ENCODE peak calls at places on chromosomes 6 and 20, in six cellular contexts. One of them, this sample, is unnamed.

GRCh38 chr6:53134601-53135235 is 13.9 kb downstream of the GCM1 start:
- DNase-seq in fibroblast of pulmonary artery: no peak
- DNase-seq in ovary: no peak
- DNase-seq in activated T-helper 1 cell treated with anti-CD3 and anti-CD28 coated beads, Interleukin-2, amount 50 U/mL, for 16 hours: no peak
- DNase-seq in stimulated activated CD8-positive, alpha-beta memory T cell treated with anti-CD3 and anti-CD28 coated beads, Interleukin-15, amount 100 ng/mL, for 4 hours: no peak
- DNase-seq in fibroblast of the aortic adventitia: no peak
- DNase-seq in this sample: no peak

GRCh38 chr20:14979472-14979986 is 642.1 kb upstream of the FLRT3 start:
- DNase-seq in fibroblast of pulmonary artery: no peak
- DNase-seq in ovary: no peak
- DNase-seq in activated T-helper 1 cell treated with anti-CD3 and anti-CD28 coated beads, Interleukin-2, amount 50 U/mL, for 16 hours: no peak
- DNase-seq in fibroblast of the aortic adventitia: no peak
- DNase-seq in stimulated activated CD8-positive, alpha-beta memory T cell treated with anti-CD3 and anti-CD28 coated beads, Interleukin-15, amount 100 ng/mL, for 4 hours: no peak
- DNase-seq in this sample: no peak

GRCh38 chr6:153003294-153003645 is 761 bp upstream of the MTRF1L start:
- DNase-seq in fibroblast of pulmonary artery: no peak
- DNase-seq in fibroblast of the aortic adventitia: peak
- DNase-seq in stimulated activated CD8-positive, alpha-beta memory T cell treated with anti-CD3 and anti-CD28 coated beads, Interleukin-15, amount 100 ng/mL, for 4 hours: no peak
- DNase-seq in ovary: no peak
- DNase-seq in activated T-helper 1 cell treated with anti-CD3 and anti-CD28 coated beads, Interleukin-2, amount 50 U/mL, for 16 hours: no peak
- DNase-seq in this sample: no peak

GRCh38 chr6:85068221-85068620 is 303.8 kb upstream of the TBX18 start:
- DNase-seq in ovary: no peak
- DNase-seq in stimulated activated CD8-positive, alpha-beta memory T cell treated with anti-CD3 and anti-CD28 coated beads, Interleukin-15, amount 100 ng/mL, for 4 hours: no peak
- DNase-seq in fibroblast of pulmonary artery: no peak
- DNase-seq in fibroblast of the aortic adventitia: no peak
- DNase-seq in activated T-helper 1 cell treated with anti-CD3 and anti-CD28 coated beads, Interleukin-2, amount 50 U/mL, for 16 hours: no peak
- DNase-seq in this sample: no peak

GRCh38 chr6:16639689-16640480 is 121.4 kb downstream of the ATXN1 start:
- DNase-seq in stimulated activated CD8-positive, alpha-beta memory T cell treated with anti-CD3 and anti-CD28 coated beads, Interleukin-15, amount 100 ng/mL, for 4 hours: no peak
- DNase-seq in fibroblast of pulmonary artery: peak
- DNase-seq in ovary: no peak
- DNase-seq in activated T-helper 1 cell treated with anti-CD3 and anti-CD28 coated beads, Interleukin-2, amount 50 U/mL, for 16 hours: no peak
- DNase-seq in fibroblast of the aortic adventitia: peak
- DNase-seq in this sample: no peak

GRCh38 chr6:143592335-143592734 is 80.8 kb upstream of the FUCA2 start:
- DNase-seq in fibroblast of pulmonary artery: no peak
- DNase-seq in stimulated activated CD8-positive, alpha-beta memory T cell treated with anti-CD3 and anti-CD28 coated beads, Interleukin-15, amount 100 ng/mL, for 4 hours: no peak
- DNase-seq in activated T-helper 1 cell treated with anti-CD3 and anti-CD28 coated beads, Interleukin-2, amount 50 U/mL, for 16 hours: no peak
- DNase-seq in ovary: no peak
- DNase-seq in fibroblast of the aortic adventitia: no peak
- DNase-seq in this sample: no peak

GRCh38 chr20:58448958-58449357 is 59.9 kb downstream of the VAPB start:
- DNase-seq in stimulated activated CD8-positive, alpha-beta memory T cell treated with anti-CD3 and anti-CD28 coated beads, Interleukin-15, amount 100 ng/mL, for 4 hours: no peak
- DNase-seq in ovary: no peak
- DNase-seq in fibroblast of the aortic adventitia: no peak
- DNase-seq in activated T-helper 1 cell treated with anti-CD3 and anti-CD28 coated beads, Interleukin-2, amount 50 U/mL, for 16 hours: no peak
- DNase-seq in fibroblast of pulmonary artery: no peak
- DNase-seq in this sample: no peak

GRCh38 chr6:4259391-4259790 is 124.0 kb upstream of the ECI2 start:
- DNase-seq in fibroblast of pulmonary artery: no peak
- DNase-seq in fibroblast of the aortic adventitia: no peak
- DNase-seq in ovary: no peak
- DNase-seq in stimulated activated CD8-positive, alpha-beta memory T cell treated with anti-CD3 and anti-CD28 coated beads, Interleukin-15, amount 100 ng/mL, for 4 hours: no peak
- DNase-seq in activated T-helper 1 cell treated with anti-CD3 and anti-CD28 coated beads, Interleukin-2, amount 50 U/mL, for 16 hours: no peak
- DNase-seq in this sample: no peak

GRCh38 chr6:35400901-35401311 is 51.2 kb upstream of the FANCE start:
- DNase-seq in activated T-helper 1 cell treated with anti-CD3 and anti-CD28 coated beads, Interleukin-2, amount 50 U/mL, for 16 hours: no peak
- DNase-seq in fibroblast of pulmonary artery: no peak
- DNase-seq in stimulated activated CD8-positive, alpha-beta memory T cell treated with anti-CD3 and anti-CD28 coated beads, Interleukin-15, amount 100 ng/mL, for 4 hours: no peak
- DNase-seq in fibroblast of the aortic adventitia: no peak
- DNase-seq in ovary: no peak
- DNase-seq in this sample: no peak

GRCh38 chr6:115733426-115733825 is 327.3 kb downstream of the FRK start:
- DNase-seq in stimulated activated CD8-positive, alpha-beta memory T cell treated with anti-CD3 and anti-CD28 coated beads, Interleukin-15, amount 100 ng/mL, for 4 hours: no peak
- DNase-seq in ovary: no peak
- DNase-seq in activated T-helper 1 cell treated with anti-CD3 and anti-CD28 coated beads, Interleukin-2, amount 50 U/mL, for 16 hours: no peak
- DNase-seq in fibroblast of the aortic adventitia: no peak
- DNase-seq in fibroblast of pulmonary artery: no peak
- DNase-seq in this sample: no peak

GRCh38 chr6:46706464-46706863 is 18.8 kb downstream of the TDRD6 start:
- DNase-seq in ovary: no peak
- DNase-seq in fibroblast of pulmonary artery: no peak
- DNase-seq in fibroblast of the aortic adventitia: no peak
- DNase-seq in activated T-helper 1 cell treated with anti-CD3 and anti-CD28 coated beads, Interleukin-2, amount 50 U/mL, for 16 hours: no peak
- DNase-seq in stimulated activated CD8-positive, alpha-beta memory T cell treated with anti-CD3 and anti-CD28 coated beads, Interleukin-15, amount 100 ng/mL, for 4 hours: no peak
- DNase-seq in this sample: no peak

GRCh38 chr6:43334466-43335095 is 26.0 kb upstream of the CRIP3 start:
- DNase-seq in fibroblast of pulmonary artery: peak
- DNase-seq in ovary: no peak
- DNase-seq in fibroblast of the aortic adventitia: peak
- DNase-seq in activated T-helper 1 cell treated with anti-CD3 and anti-CD28 coated beads, Interleukin-2, amount 50 U/mL, for 16 hours: no peak
- DNase-seq in stimulated activated CD8-positive, alpha-beta memory T cell treated with anti-CD3 and anti-CD28 coated beads, Interleukin-15, amount 100 ng/mL, for 4 hours: no peak
- DNase-seq in this sample: no peak

GRCh38 chr6:136762022-136762975 is 30.0 kb downstream of the MAP3K5 start:
- DNase-seq in ovary: no peak
- DNase-seq in fibroblast of pulmonary artery: no peak
- DNase-seq in fibroblast of the aortic adventitia: no peak
- DNase-seq in stimulated activated CD8-positive, alpha-beta memory T cell treated with anti-CD3 and anti-CD28 coated beads, Interleukin-15, amount 100 ng/mL, for 4 hours: no peak
- DNase-seq in activated T-helper 1 cell treated with anti-CD3 and anti-CD28 coated beads, Interleukin-2, amount 50 U/mL, for 16 hours: no peak
- DNase-seq in this sample: no peak

GRCh38 chr6:111484655-111484974 is 1.6 kb upstream of the REV3L start:
- DNase-seq in ovary: no peak
- DNase-seq in stimulated activated CD8-positive, alpha-beta memory T cell treated with anti-CD3 and anti-CD28 coated beads, Interleukin-15, amount 100 ng/mL, for 4 hours: no peak
- DNase-seq in fibroblast of the aortic adventitia: peak
- DNase-seq in fibroblast of pulmonary artery: no peak
- DNase-seq in activated T-helper 1 cell treated with anti-CD3 and anti-CD28 coated beads, Interleukin-2, amount 50 U/mL, for 16 hours: no peak
- DNase-seq in this sample: no peak

GRCh38 chr6:108187519-108187918 is 21.7 kb downstream of the NR2E1 start:
- DNase-seq in activated T-helper 1 cell treated with anti-CD3 and anti-CD28 coated beads, Interleukin-2, amount 50 U/mL, for 16 hours: no peak
- DNase-seq in fibroblast of pulmonary artery: no peak
- DNase-seq in fibroblast of the aortic adventitia: no peak
- DNase-seq in stimulated activated CD8-positive, alpha-beta memory T cell treated with anti-CD3 and anti-CD28 coated beads, Interleukin-15, amount 100 ng/mL, for 4 hours: no peak
- DNase-seq in ovary: no peak
- DNase-seq in this sample: no peak

GRCh38 chr20:37845878-37846277 is 57.0 kb upstream of the VSTM2L start:
- DNase-seq in ovary: no peak
- DNase-seq in fibroblast of pulmonary artery: no peak
- DNase-seq in fibroblast of the aortic adventitia: no peak
- DNase-seq in activated T-helper 1 cell treated with anti-CD3 and anti-CD28 coated beads, Interleukin-2, amount 50 U/mL, for 16 hours: no peak
- DNase-seq in stimulated activated CD8-positive, alpha-beta memory T cell treated with anti-CD3 and anti-CD28 coated beads, Interleukin-15, amount 100 ng/mL, for 4 hours: no peak
- DNase-seq in this sample: no peak

GRCh38 chr6:169097336-169098052 is 156.2 kb downstream of the THBS2 start:
- DNase-seq in stimulated activated CD8-positive, alpha-beta memory T cell treated with anti-CD3 and anti-CD28 coated beads, Interleukin-15, amount 100 ng/mL, for 4 hours: no peak
- DNase-seq in activated T-helper 1 cell treated with anti-CD3 and anti-CD28 coated beads, Interleukin-2, amount 50 U/mL, for 16 hours: no peak
- DNase-seq in fibroblast of the aortic adventitia: peak
- DNase-seq in ovary: no peak
- DNase-seq in fibroblast of pulmonary artery: peak
- DNase-seq in this sample: no peak